ENCODE peak calls at places on chromosomes 13 and 19, in nine cellular contexts. G, V, C, F, E, Q, Z, K and Y are unnamed samples.

GRCh38 chr13:35700661-35701060 is 224.2 kb upstream of the MAB21L1 start:
- DNase-seq in G (no peak), V (no peak), C (no peak), F (no peak), E (no peak), Q (no peak), Z (peak), K (no peak), Y (no peak)

GRCh38 chr19:32436692-32437091 is 31.1 kb downstream of the DPY19L3 start:
- DNase-seq in G (no peak), V (no peak), C (no peak), F (no peak), E (no peak), Q (no peak), Z (no peak), K (no peak), Y (no peak)

GRCh38 chr13:39616087-39616694 is 13.2 kb upstream of the LHFPL6 start:
- DNase-seq in G (peak), V (peak), C (peak), F (peak), E (peak), Q (peak), Z (peak), K (peak), Y (peak)

GRCh38 chr13:50919291-50919690 is 9.7 kb downstream of the RNASEH2B start:
- DNase-seq in G (no peak), V (no peak), C (no peak), F (no peak), E (no peak), Q (no peak), Z (no peak), K (no peak), Y (no peak)

GRCh38 chr13:45258339-45258685 is 57.5 kb upstream of the KCTD4 start:
- DNase-seq in G (no peak), V (no peak), C (no peak), F (no peak), E (no peak), Q (no peak), Z (no peak), K (no peak), Y (peak)

GRCh38 chr19:19510432-19510831 is 4.9 kb downstream of the TSSK6 start:
- DNase-seq in G (no peak), V (no peak), C (no peak), F (no peak), E (no peak), Q (no peak), Z (no peak), K (no peak), Y (no peak)

GRCh38 chr13:47949799-47950198 is 51.3 kb downstream of the SUCLA2 start:
- DNase-seq in G (no peak), V (no peak), C (no peak), F (no peak), E (no peak), Q (no peak), Z (no peak), K (no peak), Y (no peak)

GRCh38 chr19:18023596-18024212 is 15.7 kb downstream of the ARRDC2 start:
- DNase-seq in G (peak), V (no peak), C (no peak), F (peak), E (no peak), Q (no peak), Z (no peak), K (peak), Y (no peak)

GRCh38 chr19:3509566-3509989 is 3.5 kb downstream of the FZR1 start:
- DNase-seq in G (no peak), V (no peak), C (peak), F (no peak), E (no peak), Q (no peak), Z (peak), K (no peak), Y (peak)

GRCh38 chr13:28531956-28532225 is 37.0 kb upstream of the FLT1 start:
- DNase-seq in G (no peak), V (no peak), C (no peak), F (no peak), E (no peak), Q (no peak), Z (no peak), K (no peak), Y (no peak)

GRCh38 chr13:48333976-48334375 is 30.4 kb downstream of the RB1 start:
- DNase-seq in G (no peak), V (no peak), C (peak), F (no peak), E (no peak), Q (no peak), Z (peak), K (no peak), Y (peak)

GRCh38 chr19:32843716-32844245 is 25.8 kb downstream of the SLC7A9 start:
- DNase-seq in G (no peak), V (no peak), C (no peak), F (no peak), E (no peak), Q (no peak), Z (no peak), K (no peak), Y (no peak)

DNA sequence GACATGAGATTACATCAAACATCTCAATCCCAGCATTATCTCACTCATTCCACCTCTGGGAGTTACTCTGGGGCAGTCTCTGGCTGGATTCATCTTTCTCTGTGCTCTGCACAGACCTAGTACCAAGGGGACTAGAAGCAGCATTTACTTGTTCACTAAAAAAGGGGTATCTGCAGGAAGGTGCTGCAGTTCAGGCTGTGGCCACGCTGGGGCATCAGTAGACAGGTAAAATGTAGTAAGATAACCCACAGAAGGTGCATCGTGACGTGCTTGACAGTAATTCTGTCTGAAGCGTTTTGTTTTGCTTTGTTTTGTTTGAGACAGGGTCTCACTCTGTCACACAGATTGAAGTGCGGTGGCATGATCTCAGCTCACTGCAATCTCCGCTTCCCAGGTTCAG is 29.3 kb downstream of the ZNF564 start:
- DNase-seq in G (no peak), V (peak), C (no peak), F (no peak), E (no peak), Q (no peak), Z (no peak), K (no peak), Y (no peak)
- TF ChIP-seq CTCF in G (peak), V (no peak), C (no peak), F (no peak), E (no peak), Q (no peak), Z (no peak), K (no peak), Y (no peak)

GRCh38 chr19:5109560-5109959 is 140.6 kb downstream of the KDM4B start:
- DNase-seq in G (no peak), V (peak), C (no peak), F (no peak), E (no peak), Q (no peak), Z (no peak), K (no peak), Y (no peak)
- TF ChIP-seq CTCF in G (no peak), V (no peak), C (no peak), F (no peak), E (no peak), Q (no peak), Z (no peak), K (no peak), Y (no peak)

GRCh38 chr13:33373624-33374023 is 88.1 kb upstream of the STARD13 start:
- DNase-seq in G (no peak), V (no peak), C (no peak), F (no peak), E (no peak), Q (no peak), Z (no peak), K (no peak), Y (no peak)
- TF ChIP-seq CTCF in G (no peak), V (no peak), C (no peak), F (no peak), E (no peak), Q (no peak), Z (no peak), K (no peak), Y (no peak)

DNA sequence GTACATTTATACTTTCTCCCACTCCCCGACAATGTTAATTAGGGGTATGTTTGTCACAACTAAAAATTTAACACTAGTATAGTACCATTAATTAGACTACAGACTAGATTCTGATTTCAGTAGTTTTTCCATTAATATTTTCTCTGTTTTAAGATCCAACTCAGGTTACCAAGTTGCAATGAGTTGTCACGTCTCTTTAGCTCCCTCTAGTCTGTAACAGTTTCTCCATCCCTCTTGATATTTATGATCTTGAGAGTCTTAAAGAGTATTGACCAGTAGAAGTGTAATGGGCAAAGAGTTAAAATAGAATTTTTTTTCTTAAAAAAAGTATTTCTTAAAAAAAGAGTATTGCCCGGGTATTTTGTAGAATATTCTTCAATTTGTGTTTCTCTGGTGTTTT is 598.1 kb downstream of the TBC1D4 start:
- DNase-seq in G (no peak), V (no peak), C (no peak), F (no peak), E (no peak), Q (no peak), Z (no peak), K (no peak), Y (no peak)
- TF ChIP-seq CTCF in G (no peak), V (no peak), C (no peak), F (no peak), E (no peak), Q (no peak), Z (no peak), K (no peak), Y (no peak)

GRCh38 chr13:77620138-77620537 is 77.3 kb upstream of the SLAIN1 start:
- DNase-seq in G (no peak), V (no peak), C (no peak), F (no peak), E (no peak), Q (no peak), Z (no peak), K (no peak), Y (no peak)

GRCh38 chr13:77619655-77620054 is 77.8 kb upstream of the SLAIN1 start:
- DNase-seq in G (no peak), V (no peak), C (no peak), F (no peak), E (no peak), Q (no peak), Z (no peak), K (no peak), Y (no peak)

DNA sequence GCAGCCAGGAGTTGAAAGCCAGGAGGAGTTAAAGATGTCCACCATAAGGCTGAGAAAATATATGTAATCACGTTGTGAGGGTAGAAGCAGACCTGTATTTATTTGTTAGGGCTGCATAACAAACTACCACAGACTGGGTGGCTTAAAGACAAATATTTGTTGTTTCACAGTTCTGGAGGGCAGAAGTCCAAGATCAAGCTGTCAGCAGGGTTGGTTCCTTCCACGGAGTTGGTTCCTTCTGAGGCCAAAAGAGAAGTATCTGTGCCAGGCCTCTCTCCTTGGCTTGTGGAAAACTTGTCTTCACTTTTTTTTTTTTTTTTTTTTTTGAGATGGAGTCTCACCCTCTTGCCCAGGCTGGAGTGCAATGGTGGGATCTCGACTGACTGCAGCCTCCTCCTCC is 73.7 kb upstream of the SLAIN1 start:
- DNase-seq in G (no peak), V (no peak), C (no peak), F (peak), E (no peak), Q (no peak), Z (no peak), K (no peak), Y (no peak)
- TF ChIP-seq CTCF in G (no peak), V (no peak), C (no peak), F (no peak), E (no peak), Q (no peak), Z (no peak), K (no peak), Y (no peak)

GRCh38 chr13:24220086-24220703 is 59.7 kb downstream of the SPATA13 start:
- DNase-seq in G (peak), V (peak), C (peak), F (peak), E (peak), Q (peak), Z (peak), K (peak), Y (peak)
- TF ChIP-seq CTCF in G (peak), V (peak), C (peak), F (peak), E (peak), Q (peak), Z (peak), K (peak), Y (peak)